ENCODE peak calls at places on chromosomes 1 and 21, in ten cellular contexts. M, G, H, Z, E, K, F, I, W and A are unnamed samples.

GRCh38 chr1:20643080-20643479 is 9.8 kb downstream of the PINK1 start:
- DNase-seq in M (no peak), G (no peak), H (no peak), Z (no peak), E (no peak), K (no peak), F (no peak), I (no peak), W (no peak), A (no peak)

GRCh38 chr1:85816606-85817005 is 108.4 kb upstream of the ZNHIT6 start:
- DNase-seq in M (no peak), G (no peak), H (no peak), Z (no peak), E (no peak), K (no peak), F (no peak), I (no peak), W (no peak), A (no peak)

GRCh38 chr1:225448146-225448805 is 20.4 kb upstream of the LBR start:
- DNase-seq in M (no peak), G (no peak), H (no peak), Z (no peak), E (no peak), K (no peak), F (no peak), I (no peak), W (no peak), A (no peak)

GRCh38 chr1:30719406-30720270 is 3.7 kb downstream of the MATN1 start:
- DNase-seq in M (no peak), G (no peak), H (no peak), Z (no peak), E (no peak), K (peak), F (peak), I (no peak), W (no peak), A (no peak)

GRCh38 chr1:183676515-183677189 is 23.5 kb upstream of the APOBEC4 start:
- DNase-seq in M (no peak), G (no peak), H (no peak), Z (no peak), E (peak), K (no peak), F (no peak), I (no peak), W (no peak), A (no peak)

GRCh38 chr1:26162220-26162703 is 3.4 kb downstream of the FAM110D start:
- DNase-seq in M (no peak), G (no peak), H (no peak), Z (no peak), E (no peak), K (no peak), F (peak), I (no peak), W (no peak), A (no peak)

GRCh38 chr1:6330410-6330827 is 63.1 kb downstream of the ACOT7 start:
- DNase-seq in M (no peak), G (no peak), H (no peak), Z (no peak), E (peak), K (no peak), F (no peak), I (no peak), W (no peak), A (peak)

GRCh38 chr21:40165671-40166070 is 298.4 kb downstream of the PCP4 start:
- DNase-seq in M (no peak), G (peak), H (no peak), Z (peak), E (no peak), K (no peak), F (no peak), I (no peak), W (no peak), A (no peak)

GRCh38 chr1:5971471-5972197 is 20.6 kb downstream of the NPHP4 start:
- DNase-seq in M (no peak), G (no peak), H (no peak), Z (no peak), E (no peak), K (no peak), F (no peak), I (no peak), W (no peak), A (no peak)

GRCh38 chr21:22710725-22711124 is 1712.5 kb downstream of the NCAM2 start:
- DNase-seq in M (no peak), G (no peak), H (no peak), Z (no peak), E (no peak), K (no peak), F (peak), I (no peak), W (no peak), A (no peak)

GRCh38 chr1:110672753-110673108 is 2.0 kb downstream of the KCNA3 start:
- DNase-seq in M (peak), G (no peak), H (no peak), Z (no peak), E (no peak), K (peak), F (no peak), I (no peak), W (peak), A (no peak)

GRCh38 chr1:1014896-1015681 is 1.8 kb downstream of the ISG15 start:
- DNase-seq in M (no peak), G (no peak), H (no peak), Z (no peak), E (no peak), K (peak), F (no peak), I (no peak), W (no peak), A (no peak)

GRCh38 chr1:2400950-2401649 is 9.5 kb downstream of the RER1 start:
- DNase-seq in M (no peak), G (no peak), H (no peak), Z (no peak), E (no peak), K (no peak), F (no peak), I (no peak), W (no peak), A (no peak)

GRCh38 chr1:43232071-43232470 is 37.7 kb upstream of the TMEM125 start:
- DNase-seq in M (no peak), G (no peak), H (no peak), Z (no peak), E (peak), K (no peak), F (peak), I (no peak), W (no peak), A (peak)

GRCh38 chr1:8089535-8090228 is 63.6 kb upstream of the ERRFI1 start:
- DNase-seq in M (no peak), G (no peak), H (no peak), Z (no peak), E (no peak), K (no peak), F (peak), I (no peak), W (no peak), A (no peak)

GRCh38 chr1:5650283-5651026 is 341.8 kb downstream of the NPHP4 start:
- DNase-seq in M (no peak), G (no peak), H (no peak), Z (no peak), E (no peak), K (no peak), F (no peak), I (no peak), W (no peak), A (no peak)

GRCh38 chr1:116379057-116379630 is 6.1 kb downstream of the ATP1A1 start:
- DNase-seq in M (no peak), G (no peak), H (no peak), Z (no peak), E (no peak), K (no peak), F (no peak), I (no peak), W (no peak), A (no peak)

GRCh38 chr1:119829636-119830035 is 18.4 kb upstream of the REG4 start:
- DNase-seq in M (no peak), G (no peak), H (no peak), Z (no peak), E (peak), K (no peak), F (no peak), I (no peak), W (no peak), A (no peak)

GRCh38 chr1:21022279-21023040 is 154.2 kb downstream of the EIF4G3 start:
- DNase-seq in M (no peak), G (peak), H (no peak), Z (no peak), E (peak), K (peak), F (peak), I (peak), W (peak), A (peak)

GRCh38 chr1:222522105-222522915 is 25.6 kb downstream of the HHIPL2 start:
- DNase-seq in M (no peak), G (no peak), H (no peak), Z (no peak), E (no peak), K (no peak), F (no peak), I (no peak), W (no peak), A (no peak)

GRCh38 chr1:201495447-201496295 is 11.3 kb downstream of the CSRP1 start:
- DNase-seq in M (no peak), G (no peak), H (no peak), Z (no peak), E (no peak), K (no peak), F (peak), I (no peak), W (no peak), A (no peak)

GRCh38 chr1:151593651-151594625 is 17.9 kb upstream of the SNX27 start:
- DNase-seq in M (peak), G (peak), H (peak), Z (peak), E (no peak), K (peak), F (peak), I (peak), W (peak), A (no peak)

GRCh38 chr1:241947355-241947754 is 10.2 kb upstream of the BECN2 start:
- DNase-seq in M (no peak), G (no peak), H (no peak), Z (no peak), E (no peak), K (no peak), F (no peak), I (no peak), W (no peak), A (no peak)

GRCh38 chr1:53469373-53469772 is 10.2 kb downstream of the DMRTB1 start:
- DNase-seq in M (no peak), G (no peak), H (no peak), Z (no peak), E (no peak), K (no peak), F (no peak), I (no peak), W (no peak), A (no peak)

GRCh38 chr1:116346943-116347673 is 25.9 kb upstream of the ATP1A1 start:
- DNase-seq in M (no peak), G (no peak), H (no peak), Z (no peak), E (no peak), K (no peak), F (no peak), I (no peak), W (no peak), A (no peak)

GRCh38 chr1:36889846-36890245 is 144.5 kb downstream of the GRIK3 start:
- DNase-seq in M (no peak), G (no peak), H (no peak), Z (no peak), E (no peak), K (no peak), F (no peak), I (no peak), W (no peak), A (no peak)

GRCh38 chr1:97758589-97759057 is 162.2 kb downstream of the DPYD start:
- DNase-seq in M (no peak), G (no peak), H (no peak), Z (no peak), E (no peak), K (no peak), F (peak), I (no peak), W (no peak), A (no peak)

GRCh38 chr1:224106568-224107281 is 7.2 kb upstream of the FBXO28 start:
- DNase-seq in M (no peak), G (peak), H (no peak), Z (peak), E (peak), K (peak), F (peak), I (no peak), W (no peak), A (no peak)

GRCh38 chr21:35677298-35677841 is 383.0 kb downstream of the SETD4 start:
- DNase-seq in M (no peak), G (no peak), H (no peak), Z (no peak), E (no peak), K (no peak), F (no peak), I (no peak), W (no peak), A (no peak)

GRCh38 chr1:2609271-2610035 is 22.9 kb downstream of the PRXL2B start:
- DNase-seq in M (no peak), G (peak), H (no peak), Z (no peak), E (no peak), K (no peak), F (no peak), I (no peak), W (no peak), A (no peak)

GRCh38 chr1:239263821-239264220 is 122.5 kb upstream of the CHRM3 start:
- DNase-seq in M (no peak), G (no peak), H (no peak), Z (no peak), E (no peak), K (no peak), F (no peak), I (no peak), W (no peak), A (no peak)

GRCh38 chr1:187928288-187928687 is 1099.5 kb downstream of the PLA2G4A start:
- DNase-seq in M (no peak), G (peak), H (no peak), Z (peak), E (peak), K (peak), F (peak), I (no peak), W (no peak), A (no peak)

GRCh38 chr1:52825868-52826267 is 16.7 kb upstream of the ZYG11A start:
- DNase-seq in M (no peak), G (no peak), H (no peak), Z (no peak), E (no peak), K (peak), F (peak), I (no peak), W (no peak), A (no peak)

GRCh38 chr1:181660621-181661020 is 177.3 kb downstream of the CACNA1E start:
- DNase-seq in M (no peak), G (no peak), H (no peak), Z (no peak), E (no peak), K (no peak), F (no peak), I (no peak), W (no peak), A (no peak)

GRCh38 chr1:3021233-3021671 is at the start of gene ACTRT2:
- DNase-seq in M (no peak), G (no peak), H (no peak), Z (no peak), E (no peak), K (no peak), F (no peak), I (no peak), W (no peak), A (no peak)

GRCh38 chr1:56934400-56935080 is 31.3 kb downstream of the C8B start:
- DNase-seq in M (no peak), G (no peak), H (no peak), Z (peak), E (peak), K (no peak), F (no peak), I (no peak), W (no peak), A (no peak)